ENCODE peak calls at places on chromosomes 16 and 17, in five cellular contexts. K is effector memory CD4-positive, alpha-beta T cell; U is activated CD4-positive, CD25-positive, alpha-beta regulatory T cell; G is right cardiac atrium; J is EL. O is an unnamed sample.

GRCh38 chr16:24118126-24118821 is 137.9 kb upstream of the CACNG3 start:
- DNase-seq in K (no peak), U (no peak), G (peak; percentile 65), J (no peak), O (no peak)

GRCh38 chr17:52383493-52384100 is 225.1 kb upstream of the CA10 start:
- DNase-seq in K (no peak), U (no peak), G (no peak), J (peak; percentile 2), O (peak; percentile 58)

GRCh38 chr16:4846901-4847773 is at the start of the genes GLYR1 and UBN1:
- DNase-seq in K (peak; percentile 99), U (peak; percentile 100), G (peak; percentile 100), J (peak; percentile 96), O (peak; percentile 98)

GRCh38 chr16:47503936-47504335 is 42.8 kb downstream of the PHKB start:
- DNase-seq in K (no peak), U (no peak), G (no peak), J (peak; percentile 47), O (no peak)

GRCh38 chr17:78708510-78708973 is 73.5 kb downstream of the CYTH1 start:
- DNase-seq in K (peak; percentile 25), U (peak; percentile 33), G (peak; percentile 86), J (peak; percentile 70), O (peak; percentile 95)

GRCh38 chr16:22194707-22195444 is 11.2 kb upstream of the EEF2K start:
- DNase-seq in K (peak; percentile 13), U (no peak), G (no peak), J (no peak), O (no peak)

GRCh38 chr17:50206604-50207293 is 5.3 kb upstream of the COL1A1 start:
- DNase-seq in K (no peak), U (no peak), G (peak; percentile 85), J (peak; percentile 79), O (peak; percentile 43)

GRCh38 chr17:59498421-59499307 is 66.7 kb upstream of the DHX40 start:
- DNase-seq in K (no peak), U (no peak), G (no peak), J (no peak), O (no peak)

GRCh38 chr17:45029758-45030423 is 21.5 kb downstream of the DCAKD start:
- DNase-seq in K (no peak), U (no peak), G (no peak), J (no peak), O (no peak)

GRCh38 chr17:29155966-29156338 is 24.2 kb downstream of the MYO18A start:
- DNase-seq in K (no peak), U (no peak), G (peak; percentile 62), J (peak; percentile 87), O (peak; percentile 49)

GRCh38 chr17:62444063-62444462 is 20.4 kb downstream of the METTL2A start:
- DNase-seq in K (no peak), U (no peak), G (no peak), J (no peak), O (no peak)

GRCh38 chr17:77502626-77503292 is 362.0 kb downstream of the SEC14L1 start:
- DNase-seq in K (no peak), U (no peak), G (no peak), J (no peak), O (no peak)

GRCh38 chr17:9090641-9091096 is 69.4 kb downstream of the NTN1 start:
- DNase-seq in K (no peak), U (no peak), G (no peak), J (no peak), O (no peak)

GRCh38 chr17:7557825-7558543 is 566 bp upstream of the TNFSF13 start:
- DNase-seq in K (no peak), U (no peak), G (peak; percentile 95), J (peak; percentile 48), O (peak; percentile 63)

GRCh38 chr17:80397686-80398085 is 17.3 kb upstream of the ENDOV start:
- DNase-seq in K (no peak), U (no peak), G (no peak), J (no peak), O (no peak)

GRCh38 chr16:21263640-21264211 is 14.4 kb downstream of the CRYM start:
- DNase-seq in K (no peak), U (no peak), G (no peak), J (peak; percentile 9), O (no peak)

GRCh38 chr16:83994087-83994486 is 26.0 kb downstream of the NECAB2 start:
- DNase-seq in K (no peak), U (no peak), G (peak; percentile 44), J (peak; percentile 86), O (no peak)

GRCh38 chr16:10880609-10881452 is 3.8 kb downstream of the CIITA start:
- DNase-seq in K (no peak), U (no peak), G (no peak), J (no peak), O (no peak)

GRCh38 chr17:64244165-64244564 is 18.9 kb downstream of the TEX2 start:
- DNase-seq in K (no peak), U (no peak), G (no peak), J (peak; percentile 45), O (no peak)

GRCh38 chr16:2329532-2329931 is 11.0 kb downstream of the ABCA3 start:
- DNase-seq in K (no peak), U (no peak), G (no peak), J (no peak), O (no peak)

GRCh38 chr17:2177235-2177811 is 122.4 kb downstream of the HIC1 start:
- DNase-seq in K (no peak), U (no peak), G (no peak), J (peak; percentile 57), O (peak; percentile 47)

GRCh38 chr17:2232244-2232638 is 71.3 kb downstream of the SMG6 start:
- DNase-seq in K (no peak), U (no peak), G (no peak), J (peak; percentile 95), O (no peak)

GRCh38 chr16:1839554-1839953 is 12.5 kb downstream of the FAHD1 start:
- DNase-seq in K (no peak), U (no peak), G (no peak), J (peak; percentile 72), O (peak; percentile 9)

GRCh38 chr16:26569793-26570192 is 496.9 kb upstream of the C16orf82 start:
- DNase-seq in K (no peak), U (no peak), G (no peak), J (no peak), O (peak; percentile 17)

GRCh38 chr16:89401641-89402445 is 88.5 kb downstream of the ANKRD11 start:
- DNase-seq in K (no peak), U (no peak), G (peak; percentile 18), J (no peak), O (no peak)

GRCh38 chr17:66491213-66491612 is 188.8 kb downstream of the PRKCA start:
- DNase-seq in K (no peak), U (no peak), G (no peak), J (peak; percentile 21), O (no peak)

GRCh38 chr16:84553873-84554399 is 49.5 kb upstream of the MEAK7 start:
- DNase-seq in K (peak; percentile 4), U (peak; percentile 22), G (no peak), J (no peak), O (no peak)

GRCh38 chr17:75505152-75505409 is 10.3 kb downstream of the CASKIN2 start:
- DNase-seq in K (no peak), U (no peak), G (no peak), J (no peak), O (no peak)

GRCh38 chr17:65532491-65532890 is 29.0 kb downstream of the AXIN2 start:
- DNase-seq in K (no peak), U (no peak), G (no peak), J (no peak), O (no peak)

GRCh38 chr16:22670551-22670970 is 143.4 kb upstream of the HS3ST2 start:
- DNase-seq in K (no peak), U (no peak), G (peak; percentile 45), J (no peak), O (peak; percentile 88)

GRCh38 chr17:77509089-77509488 is 368.3 kb downstream of the SEC14L1 start:
- DNase-seq in K (no peak), U (no peak), G (no peak), J (no peak), O (no peak)

GRCh38 chr17:4554441-4554996 is 665 bp downstream of the MYBBP1A start:
- DNase-seq in K (no peak), U (no peak), G (peak; percentile 70), J (no peak), O (no peak)

GRCh38 chr16:64866026-64866425 is 255.8 kb downstream of the CDH11 start:
- DNase-seq in K (no peak), U (no peak), G (no peak), J (peak; percentile 8), O (no peak)

GRCh38 chr17:41975099-41976083 is 8.8 kb downstream of the CNP start:
- DNase-seq in K (no peak), U (no peak), G (no peak), J (peak; percentile 37), O (no peak)